ENCODE peak calls at places on chromosomes 1 and 21, in ten cellular contexts. C is stomach; R is cardiac muscle cell; Q is mesenchymal stem cell; E is astrocyte; U is thoracic aorta; H is SJSA1; S is IMR-90; X is psoas muscle; K is CD8-positive, alpha-beta memory T cell. G is an unnamed sample. For H3K27me3, the result is how much of the 10 kb centered on the place peaks cover.

GRCh38 chr21:35529141-35529863 is 480.2 kb upstream of the RUNX1 start:
- DNase-seq in C (no peak), S (peak), R (peak), U (no peak), K (peak), Q (peak), X (no peak), E (peak), H (no peak), G (peak)

GRCh38 chr1:206890125-206890637 is 7.1 kb upstream of the IL24 start:
- DNase-seq in Q (no peak), R (peak), E (peak), K (no peak), H (peak), X (no peak), S (peak), U (no peak), C (no peak), G (no peak)

GRCh38 chr1:19688041-19688842 is 23.6 kb downstream of the HTR6 start:
- DNase-seq in Q (no peak), E (no peak), R (no peak), K (peak), X (no peak), U (no peak), H (no peak), S (no peak), C (no peak), G (no peak)

GRCh38 chr21:28663111-28663693 is 329.5 kb downstream of the LTN1 start:
- DNase-seq in E (no peak), H (no peak), R (no peak), X (no peak), S (no peak), C (no peak), K (no peak), Q (no peak), U (no peak), G (no peak)

GRCh38 chr1:113677250-113678158 is 81.8 kb downstream of the PHTF1 start:
- DNase-seq in S (peak), X (peak), H (no peak), E (peak), K (peak), U (no peak), R (peak), Q (peak), C (no peak), G (peak)

GRCh38 chr1:54540891-54541290 is 7.1 kb upstream of the ACOT11 start:
- DNase-seq in X (no peak), U (no peak), H (peak), Q (no peak), C (no peak), R (no peak), S (no peak), K (no peak), E (no peak), G (no peak)

GRCh38 chr1:219460561-219461511 is 152.1 kb downstream of the ZC3H11B start:
- DNase-seq in X (no peak), C (no peak), H (no peak), U (no peak), K (no peak), R (no peak), S (peak), E (peak), Q (peak), G (peak)

GRCh38 chr1:66834926-66835325 is 33.9 kb upstream of the INSL5 start:
- DNase-seq in Q (no peak), H (no peak), R (no peak), U (no peak), C (no peak), X (no peak), S (no peak), E (no peak), K (no peak), G (no peak)

GRCh38 chr1:207084701-207085180 is 3.9 kb upstream of the C4BPB start:
- DNase-seq in R (peak), C (peak), E (peak), H (peak), Q (peak), U (no peak), K (peak), S (peak), X (no peak), G (peak)

GRCh38 chr1:208242186-208242585 is 2.0 kb downstream of the PLXNA2 start:
- DNase-seq in X (no peak), K (no peak), C (no peak), S (no peak), E (no peak), R (no peak), U (no peak), Q (no peak), H (no peak), G (no peak)

GRCh38 chr1:178869114-178869697 is 1.7 kb downstream of the ANGPTL1 start:
- DNase-seq in C (no peak), U (no peak), S (peak), H (no peak), X (no peak), K (no peak), Q (peak), E (peak), R (peak), G (no peak)

GRCh38 chr1:12448746-12449177 is 169.2 kb downstream of the DHRS3 start:
- DNase-seq in K (no peak), E (peak), R (peak), X (no peak), Q (no peak), C (no peak), H (no peak), U (no peak), S (peak), G (no peak)

GRCh38 chr1:85125891-85126290 is 74.9 kb downstream of the SYDE2 start:
- DNase-seq in K (no peak), C (no peak), H (no peak), R (no peak), S (no peak), E (no peak), X (no peak), Q (peak), U (no peak), G (no peak)
- H3K27me3 ChIP-seq in K (under half), C (under half), H (under half), R (under half), S (under half), E (under half), X (under half), Q (under half), U (under half), G (under half)

DNA sequence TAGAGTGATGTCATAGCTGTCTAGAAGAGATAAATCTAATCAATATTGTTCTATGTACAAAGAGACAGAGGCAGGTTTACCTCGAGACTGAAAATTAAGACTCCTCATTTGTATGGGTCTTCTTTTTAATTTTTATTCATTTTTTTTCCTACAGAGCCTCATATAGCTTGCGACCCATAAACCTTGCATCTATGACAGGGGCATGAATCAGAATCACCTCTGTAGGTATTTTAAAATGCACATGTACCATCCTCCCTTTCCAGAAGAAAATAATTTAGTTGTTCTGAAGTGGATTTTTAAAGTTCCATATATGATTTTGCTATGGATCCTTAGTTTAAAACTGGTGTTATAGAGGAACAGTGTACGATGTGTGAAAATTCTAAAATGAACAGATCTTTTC is 64.5 kb downstream of the KCNK2 start:
- DNase-seq in Q (no peak), X (no peak), U (no peak), K (no peak), S (no peak), C (no peak), R (no peak), H (no peak), E (no peak), G (no peak)
- H3K27ac ChIP-seq in Q (no peak), X (no peak), U (no peak), K (no peak), S (no peak), C (no peak), R (no peak), H (no peak), E (no peak), G (no peak)

DNA sequence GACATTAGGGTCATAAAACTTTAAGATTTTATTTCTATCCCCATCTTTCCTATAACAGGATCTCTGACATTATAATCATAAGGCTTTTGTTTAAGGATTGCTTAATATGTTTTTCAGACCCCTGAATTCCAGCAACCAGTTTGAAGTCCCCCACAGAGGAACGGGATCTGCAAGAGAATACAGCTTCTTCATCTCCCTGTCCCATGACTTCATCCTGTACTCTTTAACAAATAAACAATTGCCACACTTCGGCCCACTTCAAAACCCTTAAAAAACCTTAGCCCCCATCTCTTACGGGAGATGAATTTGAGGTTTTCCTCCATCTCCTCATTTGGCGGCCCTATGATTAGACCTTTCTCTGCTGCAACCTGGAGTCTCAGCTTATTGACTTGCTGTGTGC is 35.8 kb downstream of the TESK2 start:
- DNase-seq in Q (peak), H (no peak), S (peak), U (no peak), K (no peak), C (no peak), R (no peak), E (no peak), X (no peak), G (no peak)
- H3K27me3 ChIP-seq in Q (under half), H (under half), S (under half), U (under half), K (under half), C (under half), R (under half), E (under half), X (under half), G (under half)

DNA sequence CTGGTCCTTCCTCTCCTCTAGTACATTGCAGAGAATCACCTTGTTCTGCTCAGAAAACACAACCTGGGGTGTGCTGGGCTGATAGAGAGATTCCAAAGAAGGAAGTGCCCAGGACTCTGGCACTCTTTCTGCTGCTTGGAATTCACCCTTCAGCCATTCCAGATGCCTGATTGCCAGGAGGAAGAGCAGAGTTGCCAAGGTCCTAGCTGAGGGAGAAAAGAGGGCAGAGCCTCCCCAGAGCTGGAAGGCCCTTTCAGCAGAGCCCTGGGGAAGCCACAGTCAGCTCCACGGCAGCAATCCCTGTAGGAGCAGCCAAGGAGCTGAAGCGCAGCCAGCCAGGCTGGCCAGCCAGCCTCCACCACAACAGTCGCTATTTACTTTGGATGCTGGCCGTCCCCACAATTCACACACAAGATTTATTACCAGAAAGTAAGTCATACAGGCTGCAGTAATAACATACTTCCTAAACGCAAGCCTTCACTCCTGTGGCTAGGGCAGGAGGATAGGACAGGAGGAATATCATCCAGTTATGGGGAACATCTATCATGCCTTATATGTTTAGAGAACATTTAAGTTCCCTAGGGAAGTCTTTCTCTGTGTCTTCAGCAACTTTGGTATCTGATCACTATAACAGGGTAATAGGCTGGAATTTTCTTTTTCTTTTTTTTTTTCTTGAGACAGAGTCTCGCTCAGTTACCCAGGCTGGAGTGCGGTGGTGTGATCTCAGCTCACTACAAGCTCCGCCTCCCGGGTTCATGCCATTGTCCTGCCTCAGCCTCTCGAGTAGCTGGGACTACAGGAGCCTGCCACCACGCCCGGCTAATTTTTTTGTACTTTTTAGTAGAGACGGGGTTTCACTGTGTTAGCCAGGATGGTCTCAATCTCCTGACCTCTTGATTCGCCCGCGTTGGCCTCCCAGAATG is 36.6 kb upstream of the SLC44A3 start:
- DNase-seq in K (no peak), Q (peak), H (peak), R (peak), C (peak), X (peak), S (peak), U (peak), E (peak), G (no peak)
- H3K27ac ChIP-seq in K (no peak), Q (peak), H (peak), R (no peak), C (peak), X (peak), S (peak), U (peak), E (peak), G (peak)